ENCODE peak calls at places on chromosomes 6 and 20, in nine cellular contexts. K is vagina, V is HCT116, D is stomach, C is spleen, T is breast epithelium, Y is GM23338, P is GM12878, L is SK-N-SH. G is an unnamed sample.

GRCh38 chr20:45968081-45968671 is 3.8 kb downstream of the ZNF335 start:
- DNase-seq in K (no peak), V (no peak), D (no peak), C (no peak), T (no peak), Y (no peak), P (no peak), L (peak), G (no peak)

GRCh38 chr6:109183109-109183508 is 87.8 kb downstream of the CEP57L1 start:
- DNase-seq in K (no peak), V (no peak), D (no peak), C (no peak), T (no peak), Y (peak), P (no peak), L (no peak), G (no peak)

GRCh38 chr6:33672808-33673207 is 38.7 kb downstream of the UQCC2 start:
- DNase-seq in K (no peak), V (no peak), D (no peak), C (no peak), T (peak), Y (peak), P (no peak), L (peak), G (peak)

GRCh38 chr6:33073431-33073871 is at the start of gene HLA-DPA1:
- DNase-seq in K (no peak), V (peak), D (peak), C (peak), T (no peak), Y (peak), P (peak), L (peak), G (no peak)

GRCh38 chr6:30740993-30741784 is 1.3 kb downstream of the FLOT1 start:
- DNase-seq in K (no peak), V (no peak), D (no peak), C (no peak), T (no peak), Y (no peak), P (no peak), L (no peak), G (no peak)

GRCh38 chr6:103672169-103672568 is 1187.5 kb downstream of the HACE1 start:
- DNase-seq in K (no peak), V (peak), D (no peak), C (no peak), T (no peak), Y (peak), P (no peak), L (no peak), G (no peak)

GRCh38 chr6:47146426-47147174 is 104.5 kb upstream of the ADGRF1 start:
- DNase-seq in K (no peak), V (no peak), D (no peak), C (no peak), T (no peak), Y (peak), P (no peak), L (no peak), G (no peak)

GRCh38 chr6:13638626-13639025 is 23.5 kb downstream of the NOL7 start:
- DNase-seq in K (no peak), V (no peak), D (no peak), C (no peak), T (no peak), Y (no peak), P (no peak), L (no peak), G (no peak)

GRCh38 chr20:63024573-63025392 is 18.0 kb upstream of the BHLHE23 start:
- DNase-seq in K (no peak), V (no peak), D (no peak), C (peak), T (no peak), Y (peak), P (no peak), L (no peak), G (no peak)

GRCh38 chr6:35737413-35738211 is 780 bp downstream of the ARMC12 start:
- DNase-seq in K (no peak), V (peak), D (no peak), C (peak), T (no peak), Y (peak), P (no peak), L (peak), G (no peak)

GRCh38 chr6:35739645-35740517 is 3.0 kb downstream of the ARMC12 start:
- DNase-seq in K (no peak), V (no peak), D (no peak), C (peak), T (no peak), Y (peak), P (no peak), L (no peak), G (no peak)

GRCh38 chr6:35735452-35735851 is 1.4 kb upstream of the ARMC12 start:
- DNase-seq in K (no peak), V (no peak), D (peak), C (peak), T (no peak), Y (no peak), P (no peak), L (no peak), G (no peak)

GRCh38 chr6:35736293-35736894 is 438 bp upstream of the ARMC12 start:
- DNase-seq in K (no peak), V (no peak), D (peak), C (peak), T (peak), Y (peak), P (no peak), L (peak), G (no peak)

DNA sequence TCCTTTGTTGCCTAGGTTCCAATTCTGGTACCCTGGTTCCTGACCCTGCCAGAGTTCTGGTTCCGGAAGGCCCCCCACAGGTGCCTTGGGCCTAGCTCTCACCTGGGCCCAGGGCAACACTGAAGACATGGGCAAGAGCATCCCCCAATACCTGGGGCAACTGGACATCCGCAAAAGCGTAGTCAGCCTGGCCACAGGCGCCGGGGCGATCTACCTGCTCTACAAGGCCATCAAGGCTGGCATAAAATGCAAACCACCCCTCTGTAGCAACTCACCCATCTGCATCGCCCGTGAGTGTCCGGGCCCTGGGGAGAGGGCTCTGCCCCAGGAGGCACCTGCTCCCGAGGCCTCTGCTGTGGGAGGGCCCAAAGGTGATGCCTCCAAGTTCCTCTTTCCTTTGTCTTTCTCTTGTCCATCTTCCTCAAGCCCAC is at the start of gene ARMC12:
- DNase-seq in K (no peak), V (no peak), D (no peak), C (peak), T (no peak), Y (no peak), P (no peak), L (no peak), G (no peak)
- TF ChIP-seq POLR2AphosphoS5 in K (no peak), V (no peak), D (no peak), C (no peak), T (no peak), Y (no peak), P (no peak), L (no peak), G (no peak)

GRCh38 chr20:61055642-61056041 is 196.4 kb upstream of the CDH4 start:
- DNase-seq in K (no peak), V (no peak), D (no peak), C (no peak), T (no peak), Y (no peak), P (no peak), L (no peak), G (no peak)

GRCh38 chr20:61052796-61053442 is 199.1 kb upstream of the CDH4 start:
- DNase-seq in K (no peak), V (no peak), D (no peak), C (no peak), T (no peak), Y (no peak), P (no peak), L (no peak), G (no peak)

GRCh38 chr20:61053487-61054277 is 198.4 kb upstream of the CDH4 start:
- DNase-seq in K (no peak), V (no peak), D (no peak), C (no peak), T (no peak), Y (no peak), P (no peak), L (no peak), G (no peak)

GRCh38 chr20:61055130-61055529 is 196.9 kb upstream of the CDH4 start:
- DNase-seq in K (no peak), V (no peak), D (no peak), C (no peak), T (no peak), Y (no peak), P (no peak), L (no peak), G (no peak)

DNA sequence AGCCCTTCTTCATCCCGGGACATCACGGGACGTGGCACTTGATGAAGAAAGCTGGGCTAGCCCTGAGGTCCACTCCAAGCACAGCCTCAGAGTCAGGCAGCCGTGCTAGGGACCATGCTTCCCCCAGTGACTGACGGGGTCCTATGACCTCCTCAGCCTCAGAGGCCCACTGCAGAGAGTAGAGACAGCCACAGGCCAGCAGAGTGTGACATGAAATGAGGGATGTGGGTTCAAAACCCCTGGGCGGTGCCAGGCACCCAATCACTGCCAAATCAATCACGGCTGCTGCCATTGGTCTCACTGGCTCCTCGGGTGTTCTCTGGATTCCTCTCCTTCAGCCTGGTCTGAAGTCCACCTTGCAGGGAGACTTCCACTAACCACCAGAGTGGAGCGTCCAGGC is 197.7 kb upstream of the CDH4 start:
- DNase-seq in K (no peak), V (no peak), D (no peak), C (no peak), T (no peak), Y (no peak), P (no peak), L (no peak), G (no peak)
- H3K27ac ChIP-seq in K (no peak), V (no peak), D (no peak), C (no peak), T (no peak), Y (no peak), P (no peak), L (no peak), G (no peak)

GRCh38 chr20:25360631-25361286 is 29.9 kb downstream of the ABHD12 start:
- DNase-seq in K (no peak), V (no peak), D (no peak), C (no peak), T (no peak), Y (no peak), P (no peak), L (peak), G (no peak)
- TF ChIP-seq POLR2AphosphoS5 in K (no peak), V (no peak), D (no peak), C (no peak), T (no peak), Y (no peak), P (no peak), L (no peak), G (no peak)

GRCh38 chr6:31864818-31865204 is 2.2 kb upstream of the NEU1 start:
- DNase-seq in K (no peak), V (no peak), D (no peak), C (no peak), T (no peak), Y (no peak), P (no peak), L (no peak), G (no peak)

GRCh38 chr6:31861919-31862343 is 690 bp downstream of the NEU1 start:
- DNase-seq in K (no peak), V (no peak), D (no peak), C (no peak), T (no peak), Y (no peak), P (no peak), L (peak), G (no peak)

GRCh38 chr6:31861150-31861549 is 1.5 kb downstream of the NEU1 start:
- DNase-seq in K (no peak), V (no peak), D (no peak), C (no peak), T (no peak), Y (no peak), P (no peak), L (no peak), G (no peak)

GRCh38 chr6:31862344-31863235 is at the start of gene NEU1:
- DNase-seq in K (peak), V (peak), D (peak), C (peak), T (peak), Y (peak), P (peak), L (peak), G (peak)

DNA sequence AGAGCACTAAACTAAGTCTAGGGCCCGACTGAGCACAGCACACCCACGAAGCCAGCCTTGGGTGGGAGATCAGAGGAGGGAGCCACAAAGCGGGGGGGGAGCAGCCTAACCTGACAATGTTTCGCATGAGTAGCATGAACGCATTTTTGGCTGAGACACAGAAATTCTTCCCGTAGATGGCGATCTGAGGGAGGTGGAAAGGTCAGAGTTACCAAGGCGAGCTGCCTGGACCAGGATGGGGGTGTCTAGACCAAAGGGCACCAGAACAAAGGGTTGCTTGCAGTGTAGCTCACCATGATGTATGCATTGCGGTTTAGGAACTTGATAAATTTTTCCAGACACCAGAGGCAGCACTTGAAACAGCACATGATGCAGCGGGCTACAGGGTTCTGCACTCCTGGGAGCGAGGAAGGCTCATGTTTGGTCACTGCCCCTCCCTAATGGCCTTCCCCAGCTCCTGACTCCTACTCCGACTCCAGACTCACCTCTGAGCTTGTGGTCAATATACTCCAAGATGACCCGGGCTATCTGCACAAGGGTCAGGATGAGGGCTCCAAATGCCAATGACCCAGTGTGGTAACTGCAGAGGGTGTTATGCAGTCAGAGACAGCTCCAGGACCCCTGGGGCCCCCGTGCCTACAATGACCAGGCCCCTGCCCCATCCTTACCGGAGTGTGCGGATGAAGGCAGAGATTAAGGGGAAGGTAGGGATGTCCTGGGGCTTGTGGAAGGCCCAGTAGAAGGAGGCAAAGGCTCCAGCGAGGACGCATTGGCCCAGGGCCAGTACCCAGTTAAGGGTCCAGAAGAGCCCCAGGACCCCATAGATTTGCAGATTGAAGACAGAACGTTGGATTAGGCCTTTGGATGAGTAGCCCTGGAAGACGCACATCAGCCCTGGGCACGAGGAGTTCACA is 2.8 kb upstream of the NEU1 start:
- DNase-seq in K (no peak), V (no peak), D (no peak), C (no peak), T (no peak), Y (no peak), P (no peak), L (no peak), G (no peak)
- H3K27ac ChIP-seq in K (no peak), V (no peak), D (peak), C (no peak), T (no peak), Y (no peak), P (no peak), L (no peak), G (peak)

DNA sequence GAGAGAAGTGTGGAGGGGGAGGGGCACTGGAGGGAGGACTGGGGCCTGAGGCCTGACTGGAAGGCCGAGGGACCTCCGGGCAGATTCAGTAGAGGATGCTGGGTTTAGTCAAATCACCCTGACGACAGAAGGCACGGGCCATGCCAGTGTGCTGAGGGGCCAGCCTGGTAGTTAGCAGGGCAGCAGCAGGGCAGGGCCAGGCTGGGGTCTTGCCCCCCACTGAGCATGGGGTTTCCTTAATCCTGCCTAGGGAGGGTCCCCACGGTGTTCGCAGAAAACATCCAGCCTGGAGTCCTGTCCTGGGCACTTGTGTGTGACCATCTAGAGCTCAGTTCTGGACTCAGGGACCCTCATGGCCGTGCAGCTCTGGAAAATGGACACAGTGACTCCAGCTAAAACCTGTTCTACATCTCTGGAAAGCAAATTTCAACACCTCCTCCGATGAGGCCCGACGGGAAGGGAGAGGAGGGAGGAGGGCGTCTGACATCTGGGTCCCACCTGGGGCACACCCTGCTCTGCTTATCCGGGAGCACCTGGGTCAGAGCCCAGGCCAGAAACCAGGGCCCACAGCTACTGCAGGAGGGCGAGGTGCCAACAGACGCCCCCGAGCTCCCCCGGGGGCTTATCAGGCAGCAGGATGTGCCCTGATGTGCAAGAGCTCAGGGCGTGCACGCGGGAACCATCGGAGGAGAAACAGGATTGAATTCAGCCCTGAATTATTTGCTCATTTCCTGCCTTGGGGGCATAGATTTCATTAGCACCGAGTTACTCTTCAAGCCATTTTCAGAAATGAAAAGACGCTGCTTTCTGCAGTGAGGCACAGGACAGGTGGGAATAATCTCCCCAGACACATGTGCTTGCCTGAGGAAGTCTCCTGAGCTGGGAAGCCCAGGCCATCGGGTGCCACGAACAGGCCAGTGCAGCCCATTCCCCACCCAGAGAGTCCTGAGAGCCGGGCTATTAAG is 78.0 kb upstream of the MPC1 start:
- DNase-seq in K (no peak), V (no peak), D (no peak), C (peak), T (no peak), Y (no peak), P (no peak), L (peak), G (no peak)
- TF ChIP-seq POLR2AphosphoS5 in K (no peak), V (no peak), D (no peak), C (peak), T (no peak), Y (no peak), P (no peak), L (no peak), G (no peak)

DNA sequence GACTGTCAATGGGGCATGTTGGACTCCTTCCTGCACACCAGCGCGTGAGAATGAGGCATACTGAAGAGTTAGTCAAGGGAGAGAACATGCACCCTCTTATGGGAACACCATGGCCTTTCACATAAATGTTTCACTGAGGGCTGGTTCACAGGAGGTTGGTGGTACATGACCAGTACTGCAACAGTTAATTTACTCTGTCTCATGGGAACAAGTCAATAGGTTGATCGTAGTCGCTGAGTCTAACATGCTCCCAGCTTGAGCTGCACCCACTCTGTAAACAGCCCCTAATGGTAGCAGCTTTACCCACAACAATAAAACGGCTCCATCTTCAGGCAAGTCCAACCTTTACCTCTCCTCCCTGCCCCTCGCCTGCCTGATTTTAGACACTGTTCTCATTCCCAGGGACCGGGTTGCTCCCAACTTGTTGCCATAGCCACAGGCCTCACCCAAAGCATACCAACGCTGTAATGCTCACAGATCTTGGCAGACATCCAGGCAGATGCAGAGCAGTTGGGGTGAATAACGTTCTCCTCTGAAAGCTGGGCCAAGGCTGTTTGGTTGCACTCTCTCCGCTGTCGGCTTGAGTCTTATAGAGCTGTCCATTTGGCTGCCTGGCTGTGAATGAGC is 111.3 kb downstream of the LY86 start:
- DNase-seq in K (no peak), V (peak), D (peak), C (no peak), T (peak), Y (peak), P (no peak), L (peak), G (no peak)
- H3K27ac ChIP-seq in K (peak), V (no peak), D (peak), C (no peak), T (peak), Y (no peak), P (no peak), L (no peak), G (no peak)

GRCh38 chr6:139308936-139309603 is 17.3 kb upstream of the TXLNB start:
- DNase-seq in K (no peak), V (no peak), D (peak), C (no peak), T (no peak), Y (no peak), P (no peak), L (no peak), G (no peak)
- TF ChIP-seq POLR2AphosphoS5 in K (no peak), V (no peak), D (no peak), C (no peak), T (no peak), Y (no peak), P (no peak), L (no peak), G (no peak)

GRCh38 chr20:57013221-57013620 is 253.2 kb downstream of the BMP7 start:
- DNase-seq in K (no peak), V (no peak), D (no peak), C (no peak), T (no peak), Y (no peak), P (no peak), L (no peak), G (no peak)

GRCh38 chr20:57009775-57010174 is 256.7 kb downstream of the BMP7 start:
- DNase-seq in K (no peak), V (no peak), D (no peak), C (no peak), T (no peak), Y (no peak), P (no peak), L (no peak), G (no peak)

GRCh38 chr20:57013741-57014140 is 252.7 kb downstream of the BMP7 start:
- DNase-seq in K (no peak), V (no peak), D (no peak), C (no peak), T (no peak), Y (peak), P (no peak), L (no peak), G (no peak)

GRCh38 chr20:57009355-57009754 is 257.1 kb downstream of the BMP7 start:
- DNase-seq in K (no peak), V (no peak), D (no peak), C (no peak), T (no peak), Y (no peak), P (no peak), L (no peak), G (no peak)

DNA sequence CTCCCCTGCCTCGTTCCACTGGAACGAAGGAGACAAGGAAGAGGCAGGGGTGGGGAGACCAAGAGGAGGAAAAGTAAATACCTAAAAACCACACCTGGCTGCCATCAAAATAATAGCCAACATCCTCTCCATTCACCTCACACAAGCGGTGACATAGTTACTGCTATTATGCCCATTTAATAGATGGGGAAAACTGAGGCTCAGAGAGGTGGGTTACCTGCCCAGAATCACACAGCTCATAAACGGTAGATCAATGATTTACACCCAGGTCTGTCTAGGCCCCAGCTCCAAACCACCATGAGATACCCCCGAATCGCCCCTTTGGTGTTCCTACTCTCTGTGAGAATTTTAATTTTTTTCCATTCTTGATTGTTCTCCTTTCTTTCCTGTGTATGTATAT is 253.8 kb downstream of the BMP7 start:
- DNase-seq in K (no peak), V (no peak), D (no peak), C (no peak), T (no peak), Y (no peak), P (no peak), L (no peak), G (no peak)
- H3K27ac ChIP-seq in K (no peak), V (no peak), D (no peak), C (no peak), T (no peak), Y (no peak), P (no peak), L (no peak), G (no peak)

G was measured in Panc1.